ENCODE peak calls at places on chromosomes 6 and 20, in five cellular contexts. One of them, this sample, is unnamed.

GRCh38 chr6:88910922-88911778 is 52.3 kb downstream of the RNGTT start:
- DNase-seq in heart left ventricle: no peak
- DNase-seq in G401: no peak
- DNase-seq in EL: no peak
- DNase-seq in cardiac fibroblast: peak
- DNase-seq in this sample: peak

GRCh38 chr6:110799181-110799580 is 16.1 kb downstream of the CDK19 start:
- DNase-seq in heart left ventricle: no peak
- DNase-seq in G401: no peak
- DNase-seq in EL: no peak
- DNase-seq in cardiac fibroblast: no peak
- DNase-seq in this sample: no peak

GRCh38 chr20:10671221-10671849 is 2.5 kb downstream of the JAG1 start:
- DNase-seq in heart left ventricle: peak
- DNase-seq in G401: peak
- DNase-seq in EL: peak
- DNase-seq in cardiac fibroblast: peak
- DNase-seq in this sample: peak

GRCh38 chr6:128400875-128401274 is 119.5 kb downstream of the PTPRK start:
- DNase-seq in heart left ventricle: no peak
- DNase-seq in G401: no peak
- DNase-seq in EL: no peak
- DNase-seq in cardiac fibroblast: no peak
- DNase-seq in this sample: no peak

GRCh38 chr6:37485259-37485658 is 14.4 kb downstream of the CCDC167 start:
- DNase-seq in heart left ventricle: no peak
- DNase-seq in G401: peak
- DNase-seq in EL: no peak
- DNase-seq in cardiac fibroblast: no peak
- DNase-seq in this sample: no peak

GRCh38 chr20:46139908-46140482 is 21.9 kb downstream of the CD40 start:
- DNase-seq in heart left ventricle: no peak
- DNase-seq in G401: no peak
- DNase-seq in EL: no peak
- DNase-seq in cardiac fibroblast: no peak
- DNase-seq in this sample: no peak

GRCh38 chr20:32483351-32484220 is 101.5 kb downstream of the NOL4L start:
- DNase-seq in heart left ventricle: peak
- DNase-seq in G401: no peak
- DNase-seq in EL: peak
- DNase-seq in cardiac fibroblast: peak
- DNase-seq in this sample: peak

GRCh38 chr6:73521351-73522254 is 771 bp upstream of the EEF1A1 start:
- DNase-seq in heart left ventricle: no peak
- DNase-seq in G401: no peak
- DNase-seq in EL: peak
- DNase-seq in cardiac fibroblast: peak
- DNase-seq in this sample: peak

GRCh38 chr20:5945963-5946362 is 4.4 kb downstream of the TRMT6 start:
- DNase-seq in heart left ventricle: no peak
- DNase-seq in G401: no peak
- DNase-seq in EL: peak
- DNase-seq in cardiac fibroblast: peak
- DNase-seq in this sample: peak

GRCh38 chr6:116291701-116292396 is 12.1 kb upstream of the TSPYL1 start:
- DNase-seq in heart left ventricle: no peak
- DNase-seq in G401: no peak
- DNase-seq in EL: no peak
- DNase-seq in cardiac fibroblast: peak
- DNase-seq in this sample: no peak

GRCh38 chr6:109892451-109893435 is 85.4 kb upstream of the GPR6 start:
- DNase-seq in heart left ventricle: no peak
- DNase-seq in G401: peak
- DNase-seq in EL: no peak
- DNase-seq in cardiac fibroblast: no peak
- DNase-seq in this sample: no peak

GRCh38 chr20:21151791-21152190 is 25.9 kb downstream of the KIZ start:
- DNase-seq in heart left ventricle: no peak
- DNase-seq in G401: no peak
- DNase-seq in EL: no peak
- DNase-seq in cardiac fibroblast: no peak
- DNase-seq in this sample: no peak

GRCh38 chr6:136235233-136235564 is 14.9 kb downstream of the MTFR2 start:
- DNase-seq in heart left ventricle: no peak
- DNase-seq in G401: no peak
- DNase-seq in EL: no peak
- DNase-seq in cardiac fibroblast: peak
- DNase-seq in this sample: peak

GRCh38 chr6:444653-445275 is 53.2 kb downstream of the IRF4 start:
- DNase-seq in heart left ventricle: no peak
- DNase-seq in G401: no peak
- DNase-seq in EL: no peak
- DNase-seq in cardiac fibroblast: no peak
- DNase-seq in this sample: no peak

GRCh38 chr20:51022803-51023616 is at the start of gene KCNG1:
- DNase-seq in heart left ventricle: peak
- DNase-seq in G401: peak
- DNase-seq in EL: peak
- DNase-seq in cardiac fibroblast: peak
- DNase-seq in this sample: peak

GRCh38 chr20:8152183-8152582 is 20.1 kb downstream of the PLCB1 start:
- DNase-seq in heart left ventricle: no peak
- DNase-seq in G401: no peak
- DNase-seq in EL: peak
- DNase-seq in cardiac fibroblast: peak
- DNase-seq in this sample: peak

GRCh38 chr6:28589952-28590340 is 64.3 kb downstream of the GPX5 start:
- DNase-seq in heart left ventricle: no peak
- DNase-seq in G401: peak
- DNase-seq in EL: peak
- DNase-seq in cardiac fibroblast: no peak
- DNase-seq in this sample: no peak

GRCh38 chr6:27752038-27752885 is 159.9 kb downstream of the OR2B2 start:
- DNase-seq in heart left ventricle: peak
- DNase-seq in G401: peak
- DNase-seq in EL: peak
- DNase-seq in cardiac fibroblast: peak
- DNase-seq in this sample: peak

GRCh38 chr6:45533394-45533793 is 155.7 kb upstream of the SUPT3H start:
- DNase-seq in heart left ventricle: no peak
- DNase-seq in G401: no peak
- DNase-seq in EL: no peak
- DNase-seq in cardiac fibroblast: peak
- DNase-seq in this sample: no peak

GRCh38 chr6:166317261-166318212 is 9.3 kb upstream of the PRR18 start:
- DNase-seq in heart left ventricle: no peak
- DNase-seq in G401: no peak
- DNase-seq in EL: no peak
- DNase-seq in cardiac fibroblast: no peak
- DNase-seq in this sample: no peak

GRCh38 chr6:53834134-53834533 is 39.3 kb downstream of the LRRC1 start:
- DNase-seq in heart left ventricle: no peak
- DNase-seq in G401: no peak
- DNase-seq in EL: no peak
- DNase-seq in cardiac fibroblast: no peak
- DNase-seq in this sample: no peak

GRCh38 chr20:33731693-33732165 is at the start of gene ZNF341:
- DNase-seq in heart left ventricle: peak
- DNase-seq in G401: peak
- DNase-seq in EL: peak
- DNase-seq in cardiac fibroblast: peak
- DNase-seq in this sample: peak

GRCh38 chr6:64890609-64891008 is 816.4 kb downstream of the EYS start:
- DNase-seq in heart left ventricle: no peak
- DNase-seq in G401: no peak
- DNase-seq in EL: no peak
- DNase-seq in cardiac fibroblast: peak
- DNase-seq in this sample: peak

GRCh38 chr20:1281279-1282057 is 15.4 kb downstream of the SNPH start:
- DNase-seq in heart left ventricle: no peak
- DNase-seq in G401: no peak
- DNase-seq in EL: no peak
- DNase-seq in cardiac fibroblast: no peak
- DNase-seq in this sample: no peak

GRCh38 chr6:168274046-168274952 is 45.3 kb downstream of the DACT2 start:
- DNase-seq in heart left ventricle: no peak
- DNase-seq in G401: no peak
- DNase-seq in EL: no peak
- DNase-seq in cardiac fibroblast: no peak
- DNase-seq in this sample: no peak

GRCh38 chr20:58510921-58511320 is 4.3 kb downstream of the APCDD1L start:
- DNase-seq in heart left ventricle: no peak
- DNase-seq in G401: no peak
- DNase-seq in EL: no peak
- DNase-seq in cardiac fibroblast: no peak
- DNase-seq in this sample: no peak

GRCh38 chr6:34867484-34867883 is 20.4 kb downstream of the TAF11 start:
- DNase-seq in heart left ventricle: no peak
- DNase-seq in G401: peak
- DNase-seq in EL: no peak
- DNase-seq in cardiac fibroblast: peak
- DNase-seq in this sample: no peak

GRCh38 chr6:46393161-46393939 is 97.9 kb downstream of the RCAN2 start:
- DNase-seq in heart left ventricle: no peak
- DNase-seq in G401: no peak
- DNase-seq in EL: no peak
- DNase-seq in cardiac fibroblast: no peak
- DNase-seq in this sample: no peak

GRCh38 chr6:152127429-152128165 is 320.1 kb downstream of the ESR1 start:
- DNase-seq in heart left ventricle: no peak
- DNase-seq in G401: no peak
- DNase-seq in EL: no peak
- DNase-seq in cardiac fibroblast: peak
- DNase-seq in this sample: no peak

GRCh38 chr20:50895111-50895830 is 36.0 kb downstream of the ADNP start:
- DNase-seq in heart left ventricle: no peak
- DNase-seq in G401: no peak
- DNase-seq in EL: no peak
- DNase-seq in cardiac fibroblast: no peak
- DNase-seq in this sample: no peak

GRCh38 chr6:44855562-44856494 is 468.3 kb downstream of the CDC5L start:
- DNase-seq in heart left ventricle: no peak
- DNase-seq in G401: peak
- DNase-seq in EL: peak
- DNase-seq in cardiac fibroblast: peak
- DNase-seq in this sample: peak

GRCh38 chr6:1129141-1129540 is 182.8 kb upstream of the FOXQ1 start:
- DNase-seq in heart left ventricle: peak
- DNase-seq in G401: no peak
- DNase-seq in EL: no peak
- DNase-seq in cardiac fibroblast: no peak
- DNase-seq in this sample: no peak

GRCh38 chr20:1801551-1801950 is 93.7 kb upstream of the SIRPA start:
- DNase-seq in heart left ventricle: no peak
- DNase-seq in G401: peak
- DNase-seq in EL: no peak
- DNase-seq in cardiac fibroblast: no peak
- DNase-seq in this sample: no peak

GRCh38 chr20:54346269-54346668 is 129.1 kb upstream of the DOK5 start:
- DNase-seq in heart left ventricle: no peak
- DNase-seq in G401: no peak
- DNase-seq in EL: no peak
- DNase-seq in cardiac fibroblast: no peak
- DNase-seq in this sample: no peak

GRCh38 chr6:154592199-154592860 is 81.8 kb upstream of the CNKSR3 start:
- DNase-seq in heart left ventricle: no peak
- DNase-seq in G401: no peak
- DNase-seq in EL: no peak
- DNase-seq in cardiac fibroblast: no peak
- DNase-seq in this sample: no peak

GRCh38 chr6:37698264-37699137 is 818 bp upstream of the MDGA1 start:
- DNase-seq in heart left ventricle: no peak
- DNase-seq in G401: no peak
- DNase-seq in EL: peak
- DNase-seq in cardiac fibroblast: peak
- DNase-seq in this sample: peak

GRCh38 chr20:1382670-1383069 is 10.2 kb downstream of the FKBP1A start:
- DNase-seq in heart left ventricle: no peak
- DNase-seq in G401: no peak
- DNase-seq in EL: no peak
- DNase-seq in cardiac fibroblast: no peak
- DNase-seq in this sample: no peak

This sample was measured in astrocyte of the spinal cord.